ENCODE peak calls at places on chromosomes 6 and 20, in eight cellular contexts. O, M, S, J, F, L, K and C are unnamed samples.

GRCh38 chr20:63931735-63932134 is 24.5 kb downstream of the UCKL1 start:
- DNase-seq in O (no peak), M (no peak), S (no peak), J (no peak), F (no peak), L (no peak), K (no peak), C (no peak)

GRCh38 chr6:81640891-81641290 is 111.6 kb downstream of the TENT5A start:
- DNase-seq in O (no peak), M (no peak), S (no peak), J (no peak), F (no peak), L (no peak), K (no peak), C (no peak)

GRCh38 chr20:32972181-32973076 is 31.8 kb downstream of the SUN5 start:
- DNase-seq in O (no peak), M (no peak), S (no peak), J (no peak), F (peak; percentile 88), L (no peak), K (no peak), C (no peak)

GRCh38 chr6:37624606-37625574 is 72.8 kb downstream of the MDGA1 start:
- DNase-seq in O (peak; percentile 43), M (peak; percentile 31), S (peak; percentile 19), J (peak; percentile 67), F (no peak), L (peak; percentile 30), K (peak; percentile 63), C (peak; percentile 76)

GRCh38 chr6:165663283-165663735 is 268 bp upstream of the PDE10A start:
- DNase-seq in O (no peak), M (peak; percentile 63), S (no peak), J (no peak), F (no peak), L (peak; percentile 72), K (peak; percentile 33), C (no peak)

GRCh38 chr6:126195625-126196236 is 144.2 kb upstream of the CENPW start:
- DNase-seq in O (no peak), M (no peak), S (no peak), J (no peak), F (no peak), L (no peak), K (no peak), C (no peak)

GRCh38 chr6:163753430-163753829 is 338.9 kb downstream of the QKI start:
- DNase-seq in O (no peak), M (no peak), S (no peak), J (no peak), F (no peak), L (no peak), K (no peak), C (no peak)

GRCh38 chr6:131061771-131062160 is 1.3 kb downstream of the EPB41L2 start:
- DNase-seq in O (no peak), M (no peak), S (no peak), J (no peak), F (peak; percentile 30), L (peak; percentile 43), K (no peak), C (no peak)

GRCh38 chr6:111989743-111990142 is 64.2 kb upstream of the CCN6 start:
- DNase-seq in O (no peak), M (no peak), S (no peak), J (no peak), F (peak; percentile 65), L (no peak), K (no peak), C (no peak)

GRCh38 chr20:57654363-57654997 is 34.3 kb upstream of the ZBP1 start:
- DNase-seq in O (peak; percentile 33), M (peak; percentile 59), S (peak; percentile 20), J (peak; percentile 10), F (peak; percentile 78), L (peak; percentile 68), K (peak; percentile 51), C (peak; percentile 62)

GRCh38 chr6:2940010-2940850 is 31.1 kb downstream of the SERPINB6 start:
- DNase-seq in O (no peak), M (no peak), S (no peak), J (no peak), F (peak; percentile 25), L (no peak), K (no peak), C (no peak)

GRCh38 chr20:23143098-23143497 is 57.0 kb upstream of the CD93 start:
- DNase-seq in O (no peak), M (no peak), S (no peak), J (no peak), F (no peak), L (peak; percentile 75), K (no peak), C (no peak)

GRCh38 chr6:41559655-41560439 is 13.7 kb downstream of the FOXP4 start:
- DNase-seq in O (no peak), M (no peak), S (no peak), J (no peak), F (no peak), L (no peak), K (no peak), C (no peak)

GRCh38 chr6:49906511-49906910 is 40.2 kb upstream of the CRISP1 start:
- DNase-seq in O (peak; percentile 73), M (no peak), S (no peak), J (no peak), F (no peak), L (no peak), K (no peak), C (no peak)

GRCh38 chr6:15327271-15327670 is 81.4 kb downstream of the JARID2 start:
- DNase-seq in O (no peak), M (no peak), S (no peak), J (no peak), F (peak; percentile 78), L (peak; percentile 18), K (no peak), C (peak; percentile 68)

GRCh38 chr6:130513770-130514169 is 148.0 kb downstream of the TMEM200A start:
- DNase-seq in O (no peak), M (no peak), S (no peak), J (no peak), F (peak; percentile 71), L (peak; percentile 62), K (no peak), C (no peak)

GRCh38 chr6:37077459-37078296 is 72.2 kb downstream of the FGD2 start:
- DNase-seq in O (no peak), M (peak; percentile 90), S (no peak), J (no peak), F (no peak), L (peak; percentile 97), K (peak; percentile 46), C (peak; percentile 57)

GRCh38 chr6:85864453-85865401 is 222.0 kb upstream of the SYNCRIP start:
- DNase-seq in O (no peak), M (no peak), S (no peak), J (no peak), F (no peak), L (peak; percentile 52), K (peak; percentile 60), C (no peak)

GRCh38 chr6:144400321-144400720 is 115.2 kb downstream of the UTRN start:
- DNase-seq in O (no peak), M (no peak), S (no peak), J (no peak), F (no peak), L (no peak), K (no peak), C (no peak)

GRCh38 chr20:60242836-60243520 is 284.8 kb downstream of the CDH26 start:
- DNase-seq in O (no peak), M (no peak), S (no peak), J (no peak), F (no peak), L (no peak), K (no peak), C (no peak)

GRCh38 chr20:58225490-58226200 is 2.8 kb downstream of the ANKRD60 start:
- DNase-seq in O (no peak), M (no peak), S (no peak), J (no peak), F (no peak), L (peak; percentile 18), K (no peak), C (no peak)

GRCh38 chr20:24754691-24755090 is 194.4 kb upstream of the CST7 start:
- DNase-seq in O (no peak), M (no peak), S (no peak), J (no peak), F (no peak), L (no peak), K (no peak), C (no peak)

GRCh38 chr6:34237722-34238506 is 1.2 kb downstream of the HMGA1 start:
- DNase-seq in O (peak; percentile 57), M (no peak), S (no peak), J (peak; percentile 55), F (peak; percentile 90), L (no peak), K (peak; percentile 46), C (peak; percentile 54)

GRCh38 chr20:3168079-3168828 is 5.1 kb downstream of the LZTS3 start:
- DNase-seq in O (no peak), M (no peak), S (no peak), J (no peak), F (no peak), L (no peak), K (peak; percentile 83), C (peak; percentile 59)

GRCh38 chr6:16346831-16347230 is 108.4 kb downstream of the GMPR start:
- DNase-seq in O (no peak), M (no peak), S (no peak), J (no peak), F (no peak), L (no peak), K (no peak), C (no peak)

GRCh38 chr6:168031411-168032382 is 34.2 kb downstream of the KIF25 start:
- DNase-seq in O (no peak), M (no peak), S (no peak), J (no peak), F (no peak), L (peak; percentile 82), K (no peak), C (no peak)

GRCh38 chr20:45345104-45345936 is 2.9 kb downstream of the SDC4 start:
- DNase-seq in O (no peak), M (no peak), S (peak; percentile 24), J (no peak), F (no peak), L (no peak), K (peak; percentile 83), C (peak; percentile 84)

GRCh38 chr20:34990661-34991214 is 35.1 kb downstream of the MYH7B start:
- DNase-seq in O (no peak), M (no peak), S (no peak), J (no peak), F (no peak), L (no peak), K (no peak), C (no peak)

GRCh38 chr6:148407372-148407771 is 64.7 kb downstream of the SASH1 start:
- DNase-seq in O (no peak), M (no peak), S (no peak), J (no peak), F (no peak), L (peak; percentile 98), K (no peak), C (no peak)

GRCh38 chr6:151399679-151400078 is 8.3 kb upstream of the ZBTB2 start:
- DNase-seq in O (no peak), M (no peak), S (no peak), J (no peak), F (no peak), L (no peak), K (no peak), C (no peak)

GRCh38 chr6:37822851-37823682 is 3.5 kb downstream of the ZFAND3 start:
- DNase-seq in O (no peak), M (no peak), S (no peak), J (no peak), F (no peak), L (peak; percentile 57), K (peak; percentile 22), C (peak; percentile 90)

GRCh38 chr20:18987781-18988360 is 174.3 kb downstream of the SCP2D1 start:
- DNase-seq in O (no peak), M (no peak), S (no peak), J (no peak), F (no peak), L (no peak), K (no peak), C (no peak)

GRCh38 chr6:164210323-164210722 is 795.8 kb downstream of the QKI start:
- DNase-seq in O (no peak), M (no peak), S (no peak), J (no peak), F (no peak), L (no peak), K (no peak), C (no peak)

GRCh38 chr20:38246357-38247165 is 14.0 kb downstream of the KIAA1755 start:
- DNase-seq in O (no peak), M (peak; percentile 58), S (no peak), J (no peak), F (no peak), L (peak; percentile 89), K (no peak), C (no peak)